ENCODE peak calls at places on chromosomes 3 and 15, in ten cellular contexts. One of them, this sample, is unnamed.

GRCh38 chr15:37788330-37788729 is 146.1 kb upstream of the TMCO5A start:
- DNase-seq in dorsolateral prefrontal cortex: no peak
- DNase-seq in HFFc6: no peak
- DNase-seq in AG04450: no peak
- DNase-seq in tibial artery: no peak
- DNase-seq in WTC11: no peak
- DNase-seq in heart right ventricle: no peak
- DNase-seq in HCT116: no peak
- DNase-seq in cardiac muscle cell: no peak
- DNase-seq in upper lobe of right lung: no peak
- DNase-seq in this sample: no peak

GRCh38 chr3:159711560-159712333 is 276.9 kb upstream of the IL12A start:
- DNase-seq in dorsolateral prefrontal cortex: no peak
- DNase-seq in HFFc6: peak; percentile 78
- DNase-seq in AG04450: peak; percentile 63
- DNase-seq in tibial artery: no peak
- DNase-seq in WTC11: no peak
- DNase-seq in heart right ventricle: peak; percentile 78
- DNase-seq in HCT116: no peak
- DNase-seq in cardiac muscle cell: peak; percentile 84
- DNase-seq in upper lobe of right lung: no peak
- DNase-seq in this sample: no peak

GRCh38 chr3:32934150-32934742 is 17.2 kb upstream of the CCR4 start:
- DNase-seq in dorsolateral prefrontal cortex: peak; percentile 15
- DNase-seq in HFFc6: no peak
- DNase-seq in AG04450: no peak
- DNase-seq in tibial artery: no peak
- DNase-seq in WTC11: peak; percentile 26
- DNase-seq in heart right ventricle: no peak
- DNase-seq in HCT116: peak; percentile 12
- DNase-seq in cardiac muscle cell: peak; percentile 42
- DNase-seq in upper lobe of right lung: peak; percentile 9
- DNase-seq in this sample: no peak

GRCh38 chr15:57923750-57924149 is 141.8 kb downstream of the ALDH1A2 start:
- DNase-seq in dorsolateral prefrontal cortex: no peak
- DNase-seq in HFFc6: no peak
- DNase-seq in AG04450: no peak
- DNase-seq in tibial artery: peak; percentile 72
- DNase-seq in WTC11: no peak
- DNase-seq in heart right ventricle: peak; percentile 38
- DNase-seq in HCT116: no peak
- DNase-seq in cardiac muscle cell: no peak
- DNase-seq in upper lobe of right lung: no peak
- DNase-seq in this sample: no peak

GRCh38 chr3:118828351-118828750 is 206.3 kb downstream of the IGSF11 start:
- DNase-seq in dorsolateral prefrontal cortex: no peak
- DNase-seq in HFFc6: no peak
- DNase-seq in AG04450: no peak
- DNase-seq in tibial artery: no peak
- DNase-seq in WTC11: no peak
- DNase-seq in heart right ventricle: no peak
- DNase-seq in HCT116: no peak
- DNase-seq in cardiac muscle cell: no peak
- DNase-seq in upper lobe of right lung: no peak
- DNase-seq in this sample: no peak

GRCh38 chr3:23304424-23304823 is 101.3 kb downstream of the UBE2E2 start:
- DNase-seq in dorsolateral prefrontal cortex: no peak
- DNase-seq in HFFc6: peak; percentile 11
- DNase-seq in AG04450: no peak
- DNase-seq in tibial artery: no peak
- DNase-seq in WTC11: no peak
- DNase-seq in heart right ventricle: no peak
- DNase-seq in HCT116: no peak
- DNase-seq in cardiac muscle cell: no peak
- DNase-seq in upper lobe of right lung: no peak
- DNase-seq in this sample: no peak

GRCh38 chr15:36275656-36276055 is 303.8 kb upstream of the CDIN1 start:
- DNase-seq in dorsolateral prefrontal cortex: no peak
- DNase-seq in HFFc6: no peak
- DNase-seq in AG04450: no peak
- DNase-seq in tibial artery: no peak
- DNase-seq in WTC11: no peak
- DNase-seq in heart right ventricle: no peak
- DNase-seq in HCT116: no peak
- DNase-seq in cardiac muscle cell: no peak
- DNase-seq in upper lobe of right lung: no peak
- DNase-seq in this sample: no peak

GRCh38 chr3:115789480-115789879 is 166.2 kb downstream of the GAP43 start:
- DNase-seq in dorsolateral prefrontal cortex: no peak
- DNase-seq in HFFc6: no peak
- DNase-seq in AG04450: no peak
- DNase-seq in tibial artery: no peak
- DNase-seq in WTC11: no peak
- DNase-seq in heart right ventricle: no peak
- DNase-seq in HCT116: no peak
- DNase-seq in cardiac muscle cell: no peak
- DNase-seq in upper lobe of right lung: no peak
- DNase-seq in this sample: no peak

GRCh38 chr15:95300958-95301357 is 1029.5 kb upstream of the NR2F2 start:
- DNase-seq in dorsolateral prefrontal cortex: no peak
- DNase-seq in HFFc6: peak; percentile 37
- DNase-seq in AG04450: no peak
- DNase-seq in tibial artery: no peak
- DNase-seq in WTC11: no peak
- DNase-seq in heart right ventricle: no peak
- DNase-seq in HCT116: no peak
- DNase-seq in cardiac muscle cell: no peak
- DNase-seq in upper lobe of right lung: no peak
- DNase-seq in this sample: no peak

GRCh38 chr3:106629215-106629832 is 747.9 kb upstream of the CCDC54 start:
- DNase-seq in dorsolateral prefrontal cortex: no peak
- DNase-seq in HFFc6: no peak
- DNase-seq in AG04450: no peak
- DNase-seq in tibial artery: no peak
- DNase-seq in WTC11: no peak
- DNase-seq in heart right ventricle: no peak
- DNase-seq in HCT116: no peak
- DNase-seq in cardiac muscle cell: no peak
- DNase-seq in upper lobe of right lung: no peak
- DNase-seq in this sample: no peak

DNA sequence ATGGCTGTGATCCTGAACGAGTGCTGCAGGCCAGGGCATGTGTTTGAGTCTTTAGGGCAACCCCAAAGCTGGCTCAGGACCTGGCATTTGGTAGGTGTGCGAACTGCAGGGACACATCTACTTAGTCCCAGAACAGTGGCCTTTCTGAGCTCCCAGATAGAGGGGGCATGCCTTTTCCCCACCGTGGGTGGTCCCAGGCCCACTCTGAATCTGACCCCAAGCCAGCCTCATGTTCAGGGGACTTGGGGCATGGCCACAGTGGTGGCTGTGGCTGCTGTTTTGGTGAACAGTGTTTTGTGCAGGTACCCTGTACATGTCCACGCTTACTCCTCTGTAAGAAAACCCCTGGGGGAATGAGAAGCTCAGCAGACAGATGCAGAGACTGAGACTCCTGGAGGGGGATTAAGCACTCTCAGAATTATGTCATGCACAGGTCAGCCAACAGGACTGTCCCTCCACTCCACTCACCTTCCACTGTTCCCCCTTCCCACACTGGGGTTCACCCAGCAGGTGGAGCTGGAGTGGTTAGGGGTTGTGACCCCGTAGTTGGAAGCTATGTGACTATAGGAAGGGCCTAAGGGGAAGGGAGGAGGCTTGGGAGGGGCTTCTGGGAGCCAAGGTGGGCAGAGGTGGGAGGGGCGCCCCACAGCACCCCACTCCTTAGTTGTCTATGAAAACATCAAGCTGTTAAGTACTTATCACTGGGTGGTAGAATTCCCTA is 16.4 kb downstream of the ESYT3 start:
- DNase-seq in dorsolateral prefrontal cortex: no peak
- DNase-seq in HFFc6: no peak
- DNase-seq in AG04450: no peak
- DNase-seq in tibial artery: peak; percentile 41
- DNase-seq in WTC11: no peak
- DNase-seq in heart right ventricle: no peak
- DNase-seq in HCT116: no peak
- DNase-seq in cardiac muscle cell: no peak
- DNase-seq in upper lobe of right lung: peak; percentile 33
- DNase-seq in this sample: peak; percentile 51
- TF ChIP-seq CTCF in dorsolateral prefrontal cortex: no peak
- TF ChIP-seq CTCF in HFFc6: peak; percentile 7
- TF ChIP-seq CTCF in AG04450: no peak
- TF ChIP-seq CTCF in tibial artery: no peak
- TF ChIP-seq CTCF in WTC11: no peak
- TF ChIP-seq CTCF in heart right ventricle: no peak
- TF ChIP-seq CTCF in HCT116: no peak
- TF ChIP-seq CTCF in cardiac muscle cell: no peak
- TF ChIP-seq CTCF in upper lobe of right lung: no peak
- TF ChIP-seq CTCF in this sample: no peak

GRCh38 chr3:190019840-190020239 is 100.9 kb downstream of the P3H2 start:
- DNase-seq in dorsolateral prefrontal cortex: no peak
- DNase-seq in HFFc6: no peak
- DNase-seq in AG04450: no peak
- DNase-seq in tibial artery: no peak
- DNase-seq in WTC11: no peak
- DNase-seq in heart right ventricle: no peak
- DNase-seq in HCT116: no peak
- DNase-seq in cardiac muscle cell: no peak
- DNase-seq in upper lobe of right lung: no peak
- DNase-seq in this sample: no peak
- TF ChIP-seq CTCF in dorsolateral prefrontal cortex: no peak
- TF ChIP-seq CTCF in HFFc6: peak; percentile 27
- TF ChIP-seq CTCF in AG04450: no peak
- TF ChIP-seq CTCF in tibial artery: no peak
- TF ChIP-seq CTCF in WTC11: no peak
- TF ChIP-seq CTCF in heart right ventricle: no peak
- TF ChIP-seq CTCF in HCT116: no peak
- TF ChIP-seq CTCF in cardiac muscle cell: no peak
- TF ChIP-seq CTCF in upper lobe of right lung: no peak
- TF ChIP-seq CTCF in this sample: no peak

DNA sequence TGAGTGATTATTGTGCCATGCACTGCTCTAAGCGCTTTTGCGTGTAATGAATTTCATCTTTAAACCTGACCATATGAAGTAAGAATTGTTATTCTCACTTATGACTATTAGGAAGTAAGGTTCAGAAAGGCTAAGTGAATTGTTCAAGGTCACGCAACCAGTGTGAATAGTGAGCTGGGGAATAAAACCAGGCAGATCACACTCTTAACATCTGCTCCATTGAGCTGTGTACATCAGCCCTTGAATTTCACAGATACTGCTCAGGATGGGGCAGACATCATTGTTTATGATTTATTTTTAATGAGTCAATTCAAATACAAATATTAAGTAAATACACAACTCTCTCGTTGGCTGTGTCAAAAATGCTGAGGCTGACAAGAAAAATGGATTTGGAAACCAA is 184.5 kb downstream of the FNDC3B start:
- DNase-seq in dorsolateral prefrontal cortex: no peak
- DNase-seq in HFFc6: no peak
- DNase-seq in AG04450: no peak
- DNase-seq in tibial artery: no peak
- DNase-seq in WTC11: no peak
- DNase-seq in heart right ventricle: no peak
- DNase-seq in HCT116: no peak
- DNase-seq in cardiac muscle cell: no peak
- DNase-seq in upper lobe of right lung: no peak
- DNase-seq in this sample: no peak
- TF ChIP-seq CTCF in dorsolateral prefrontal cortex: no peak
- TF ChIP-seq CTCF in HFFc6: no peak
- TF ChIP-seq CTCF in AG04450: no peak
- TF ChIP-seq CTCF in tibial artery: no peak
- TF ChIP-seq CTCF in WTC11: no peak
- TF ChIP-seq CTCF in heart right ventricle: no peak
- TF ChIP-seq CTCF in HCT116: no peak
- TF ChIP-seq CTCF in cardiac muscle cell: no peak
- TF ChIP-seq CTCF in upper lobe of right lung: no peak
- TF ChIP-seq CTCF in this sample: no peak

GRCh38 chr15:62559049-62559733 is 394.1 kb upstream of the C2CD4B start:
- DNase-seq in dorsolateral prefrontal cortex: peak; percentile 75
- DNase-seq in HFFc6: no peak
- DNase-seq in AG04450: no peak
- DNase-seq in tibial artery: peak; percentile 72
- DNase-seq in WTC11: no peak
- DNase-seq in heart right ventricle: peak; percentile 74
- DNase-seq in HCT116: no peak
- DNase-seq in cardiac muscle cell: peak; percentile 41
- DNase-seq in upper lobe of right lung: no peak
- DNase-seq in this sample: no peak

GRCh38 chr15:62560943-62561571 is 396.0 kb upstream of the C2CD4B start:
- DNase-seq in dorsolateral prefrontal cortex: no peak
- DNase-seq in HFFc6: no peak
- DNase-seq in AG04450: no peak
- DNase-seq in tibial artery: no peak
- DNase-seq in WTC11: peak; percentile 31
- DNase-seq in heart right ventricle: peak; percentile 23
- DNase-seq in HCT116: no peak
- DNase-seq in cardiac muscle cell: no peak
- DNase-seq in upper lobe of right lung: no peak
- DNase-seq in this sample: no peak

GRCh38 chr15:62561572-62561970 is 396.5 kb upstream of the C2CD4B start:
- DNase-seq in dorsolateral prefrontal cortex: no peak
- DNase-seq in HFFc6: no peak
- DNase-seq in AG04450: no peak
- DNase-seq in tibial artery: no peak
- DNase-seq in WTC11: no peak
- DNase-seq in heart right ventricle: no peak
- DNase-seq in HCT116: no peak
- DNase-seq in cardiac muscle cell: no peak
- DNase-seq in upper lobe of right lung: no peak
- DNase-seq in this sample: no peak

GRCh38 chr15:62554164-62554563 is 389.1 kb upstream of the C2CD4B start:
- DNase-seq in dorsolateral prefrontal cortex: no peak
- DNase-seq in HFFc6: no peak
- DNase-seq in AG04450: no peak
- DNase-seq in tibial artery: no peak
- DNase-seq in WTC11: no peak
- DNase-seq in heart right ventricle: no peak
- DNase-seq in HCT116: no peak
- DNase-seq in cardiac muscle cell: no peak
- DNase-seq in upper lobe of right lung: no peak
- DNase-seq in this sample: no peak

DNA sequence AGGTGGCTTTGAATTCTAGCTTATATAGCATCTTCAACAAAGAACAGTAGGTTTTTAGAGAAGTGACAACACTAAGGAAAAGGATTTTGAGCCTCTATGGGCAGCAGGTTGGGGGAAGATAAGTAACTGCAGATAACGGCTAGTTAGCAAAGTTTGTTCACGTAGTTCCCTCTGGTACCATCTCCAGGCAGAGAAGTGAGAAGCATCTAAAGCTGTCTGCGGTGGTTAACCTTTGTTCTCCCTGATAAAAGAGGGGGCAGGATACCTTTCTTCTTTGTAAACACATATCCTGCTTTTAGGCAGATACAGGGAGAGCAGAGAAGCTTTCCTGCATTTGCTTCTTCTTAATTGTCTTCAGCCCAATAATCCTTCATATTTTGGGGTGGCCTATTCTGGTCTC is 393.6 kb upstream of the C2CD4B start:
- DNase-seq in dorsolateral prefrontal cortex: no peak
- DNase-seq in HFFc6: no peak
- DNase-seq in AG04450: no peak
- DNase-seq in tibial artery: no peak
- DNase-seq in WTC11: no peak
- DNase-seq in heart right ventricle: no peak
- DNase-seq in HCT116: no peak
- DNase-seq in cardiac muscle cell: no peak
- DNase-seq in upper lobe of right lung: no peak
- DNase-seq in this sample: no peak
- TF ChIP-seq CTCF in dorsolateral prefrontal cortex: no peak
- TF ChIP-seq CTCF in HFFc6: no peak
- TF ChIP-seq CTCF in AG04450: no peak
- TF ChIP-seq CTCF in tibial artery: no peak
- TF ChIP-seq CTCF in WTC11: no peak
- TF ChIP-seq CTCF in heart right ventricle: no peak
- TF ChIP-seq CTCF in HCT116: no peak
- TF ChIP-seq CTCF in cardiac muscle cell: no peak
- TF ChIP-seq CTCF in upper lobe of right lung: no peak
- TF ChIP-seq CTCF in this sample: no peak

This sample was measured in D721Med.